ENCODE peak calls at places on chromosomes 3 and 15, in ten cellular contexts. A is fibroblast of lung, U is neuronal stem cell, X is astrocyte, G is SK-N-SH, Q is H9, P is PC-3, H is neural progenitor cell, E is GM12878, R is GM23248. T is an unnamed sample.

GRCh38 chr3:111737056-111737711 is 121.9 kb upstream of the PHLDB2 start:
- DNase-seq in R (no peak), U (no peak), G (no peak), E (no peak), H (no peak), A (no peak), Q (no peak), X (no peak), P (no peak), T (no peak)

GRCh38 chr3:4979401-4980228 is at the start of gene BHLHE40:
- DNase-seq in H (peak), E (no peak), Q (no peak), R (no peak), A (no peak), G (peak), X (no peak), P (no peak), U (no peak), T (no peak)

GRCh38 chr3:83523470-83524073 is 1435.2 kb upstream of the CADM2 start:
- DNase-seq in R (peak), U (peak), H (peak), A (peak), X (peak), Q (peak), E (peak), P (peak), G (peak), T (peak)

GRCh38 chr3:196599734-196600128 is 31.3 kb downstream of the FBXO45 start:
- DNase-seq in E (no peak), A (peak), H (no peak), R (no peak), Q (no peak), X (no peak), P (peak), G (no peak), U (no peak), T (no peak)

GRCh38 chr15:67023517-67024321 is 41.7 kb upstream of the SMAD3 start:
- DNase-seq in H (no peak), Q (no peak), U (no peak), G (no peak), E (no peak), X (no peak), A (no peak), R (no peak), P (peak), T (no peak)

GRCh38 chr3:154971771-154972326 is 108.3 kb upstream of the MME start:
- DNase-seq in A (peak), P (peak), Q (no peak), G (no peak), E (no peak), R (peak), X (peak), H (no peak), U (no peak), T (no peak)

GRCh38 chr15:32029862-32030781 is at the start of gene CHRNA7:
- DNase-seq in G (peak), U (peak), Q (peak), X (peak), P (peak), R (peak), E (no peak), A (peak), H (peak), T (peak)

GRCh38 chr15:77148191-77148590 is 77.3 kb upstream of the TSPAN3 start:
- DNase-seq in P (no peak), X (no peak), G (no peak), R (no peak), A (no peak), U (no peak), H (no peak), Q (no peak), E (no peak), T (no peak)

GRCh38 chr15:101024709-101025108 is 105.6 kb downstream of the LRRK1 start:
- DNase-seq in G (no peak), Q (peak), A (no peak), E (no peak), X (no peak), P (no peak), H (no peak), R (no peak), U (no peak), T (no peak)

GRCh38 chr15:35281515-35281914 is 196.4 kb upstream of the NANOGP8 start:
- DNase-seq in E (no peak), A (peak), Q (no peak), H (no peak), X (peak), G (no peak), P (peak), U (no peak), R (peak), T (no peak)

GRCh38 chr3:154427685-154428291 is 2.2 kb downstream of the GPR149 start:
- DNase-seq in X (no peak), P (no peak), H (peak), R (no peak), U (peak), G (peak), A (no peak), E (no peak), Q (peak), T (no peak)

GRCh38 chr15:43239732-43240491 is 19.1 kb upstream of the EPB42 start:
- DNase-seq in G (no peak), X (peak), U (no peak), E (no peak), R (no peak), H (no peak), P (peak), Q (no peak), A (peak), T (peak)

GRCh38 chr3:195113536-195113935 is 157.4 kb downstream of the XXYLT1 start:
- DNase-seq in G (no peak), H (no peak), R (no peak), X (no peak), P (no peak), A (no peak), U (no peak), Q (no peak), E (no peak), T (no peak)

GRCh38 chr3:135145581-135145980 is 350.5 kb downstream of the EPHB1 start:
- DNase-seq in X (no peak), E (no peak), Q (no peak), U (no peak), R (peak), H (no peak), G (no peak), A (no peak), P (no peak), T (no peak)

GRCh38 chr15:25787855-25788521 is 75.1 kb downstream of the ATP10A start:
- DNase-seq in P (peak), X (peak), E (no peak), Q (no peak), U (no peak), A (peak), G (no peak), H (no peak), R (peak), T (peak)

GRCh38 chr3:14406762-14407161 is 4.4 kb downstream of the SLC6A6 start:
- DNase-seq in P (no peak), Q (no peak), G (no peak), E (no peak), X (no peak), H (no peak), U (no peak), A (no peak), R (no peak), T (no peak)

GRCh38 chr15:40118473-40118872 is 9.8 kb upstream of the BMF start:
- DNase-seq in R (no peak), G (no peak), X (peak), Q (no peak), E (no peak), U (no peak), H (no peak), A (peak), P (peak), T (no peak)

GRCh38 chr3:52532838-52533622 is 627 bp downstream of the NT5DC2 start:
- DNase-seq in R (peak), X (no peak), U (peak), E (no peak), Q (peak), P (peak), A (peak), G (peak), H (peak), T (no peak)

GRCh38 chr15:73844356-73844755 is 29.0 kb upstream of the TBC1D21 start:
- DNase-seq in R (peak), H (no peak), U (no peak), P (no peak), G (no peak), A (peak), Q (peak), E (no peak), X (peak), T (no peak)

GRCh38 chr15:98865397-98866339 is 141.9 kb downstream of the PGPEP1L start:
- DNase-seq in R (no peak), A (peak), E (no peak), P (peak), H (no peak), Q (peak), X (peak), U (no peak), G (peak), T (peak)

GRCh38 chr3:157502916-157503620 is at the start of gene VEPH1:
- DNase-seq in P (no peak), A (peak), R (no peak), Q (peak), E (no peak), X (peak), H (peak), G (peak), U (peak), T (no peak)

GRCh38 chr3:108381531-108381930 is 85.2 kb downstream of the HHLA2 start:
- DNase-seq in P (no peak), U (no peak), R (no peak), Q (no peak), H (no peak), E (no peak), G (peak), A (no peak), X (no peak), T (no peak)

GRCh38 chr15:28101983-28102441 is 2.9 kb upstream of the OCA2 start:
- DNase-seq in P (no peak), H (no peak), Q (peak), G (no peak), E (no peak), R (no peak), A (no peak), U (no peak), X (no peak), T (no peak)

GRCh38 chr3:13700362-13700761 is 151.4 kb downstream of the FBLN2 start:
- DNase-seq in R (no peak), U (no peak), E (no peak), H (peak), G (no peak), Q (peak), P (no peak), A (no peak), X (no peak), T (no peak)

GRCh38 chr3:195025881-195026200 is 245.1 kb downstream of the XXYLT1 start:
- DNase-seq in H (no peak), R (no peak), G (no peak), Q (no peak), U (no peak), P (no peak), A (no peak), X (no peak), E (no peak), T (no peak)

GRCh38 chr3:147372525-147373027 is 33.8 kb downstream of the ZIC4 start:
- DNase-seq in P (no peak), A (no peak), G (no peak), X (no peak), Q (no peak), E (no peak), U (no peak), H (no peak), R (no peak), T (no peak)

DNA sequence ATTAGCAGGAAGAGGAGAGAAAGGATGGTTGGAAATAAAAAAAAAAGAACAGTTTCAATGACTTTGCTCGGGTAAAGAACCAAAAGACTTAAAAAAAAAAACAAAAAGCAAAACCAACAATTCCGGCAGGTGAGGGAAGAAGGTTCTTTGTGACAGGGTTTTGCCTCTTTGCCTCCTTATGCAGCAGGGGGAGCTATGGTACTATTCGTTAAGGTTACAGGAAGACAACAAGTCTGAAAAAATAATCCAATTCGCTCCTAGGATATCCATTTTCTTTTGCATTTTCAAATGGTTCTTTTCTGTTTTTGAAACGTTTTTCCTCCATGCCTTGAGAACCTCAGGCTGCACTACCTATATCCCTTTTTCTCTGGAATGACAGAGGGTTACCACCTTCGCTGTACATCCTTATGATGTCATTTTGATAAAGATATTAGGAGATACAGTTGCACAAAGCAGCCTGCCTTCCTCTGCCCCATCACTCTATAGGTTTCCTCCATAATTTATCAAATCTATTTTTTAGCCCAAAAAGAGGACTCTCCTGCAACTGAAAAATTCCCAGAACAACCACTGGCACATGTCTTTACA is 55.0 kb downstream of the CFAP20DC start:
- DNase-seq in P (peak), G (peak), Q (peak), X (peak), A (peak), U (peak), H (peak), E (peak), R (peak), T (peak)
- H3K9ac ChIP-seq in P (no peak), G (no peak), Q (no peak), X (no peak), A (no peak), U (no peak), H (no peak), E (no peak), R (peak), T (no peak)

DNA sequence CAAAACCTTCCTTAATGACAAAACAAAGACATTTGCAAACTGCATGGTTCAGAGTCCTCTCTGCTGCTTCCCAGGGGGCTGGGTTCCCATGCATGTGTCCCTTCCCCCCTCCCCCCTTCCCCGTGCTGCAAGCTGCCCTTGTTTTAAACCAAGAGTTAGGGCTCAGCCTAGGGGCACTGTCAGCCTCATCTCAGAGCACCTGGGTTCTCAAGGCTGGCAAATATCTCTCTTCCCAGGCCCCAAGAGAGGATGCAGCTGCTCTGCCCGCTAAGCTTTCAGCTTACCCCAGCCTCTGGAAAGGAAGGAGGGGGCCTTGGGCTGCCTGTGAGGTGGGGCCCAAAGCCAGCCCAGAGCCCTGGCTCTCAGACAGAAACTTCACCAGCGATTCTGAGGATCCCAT is 67.5 kb upstream of the WNT5A start:
- DNase-seq in E (no peak), Q (peak), X (no peak), A (no peak), P (no peak), H (peak), R (no peak), G (no peak), U (no peak), T (no peak)
- H3K9ac ChIP-seq in E (no peak), Q (no peak), X (no peak), A (no peak), P (no peak), H (no peak), R (no peak), G (no peak), U (no peak), T (no peak)

GRCh38 chr3:171879472-171879871 is 36.3 kb downstream of the TMEM212 start:
- DNase-seq in Q (no peak), E (no peak), A (no peak), R (no peak), H (no peak), X (no peak), G (no peak), P (no peak), U (no peak), T (peak)
- H3K9ac ChIP-seq in Q (no peak), E (no peak), A (no peak), R (no peak), H (no peak), X (no peak), G (no peak), P (no peak), U (no peak), T (no peak)

GRCh38 chr3:167733961-167734497 is 663 bp downstream of the PDCD10 start:
- DNase-seq in G (no peak), X (no peak), E (no peak), H (peak), A (peak), R (peak), Q (no peak), U (no peak), P (peak), T (peak)

GRCh38 chr3:167729591-167729990 is 5.1 kb downstream of the PDCD10 start:
- DNase-seq in G (no peak), X (no peak), Q (no peak), R (peak), P (no peak), H (no peak), E (no peak), A (no peak), U (no peak), T (no peak)

GRCh38 chr3:167734498-167735232 is at the start of gene PDCD10:
- DNase-seq in Q (peak), X (peak), P (peak), A (peak), G (peak), H (peak), R (peak), E (peak), U (peak), T (peak)

GRCh38 chr3:167731393-167731792 is 3.3 kb downstream of the PDCD10 start:
- DNase-seq in Q (no peak), R (no peak), P (no peak), G (no peak), H (no peak), E (no peak), X (no peak), A (no peak), U (no peak), T (no peak)

GRCh38 chr3:167732313-167733065 is 2.2 kb downstream of the PDCD10 start:
- DNase-seq in U (no peak), A (no peak), P (peak), X (no peak), G (no peak), E (no peak), Q (no peak), H (no peak), R (peak), T (no peak)
- H3K9ac ChIP-seq in U (no peak), A (no peak), P (no peak), X (no peak), G (no peak), E (no peak), Q (no peak), H (no peak), R (peak), T (no peak)

GRCh38 chr3:105862217-105862616 is 6.6 kb downstream of the CBLB start:
- DNase-seq in E (peak), X (no peak), R (no peak), P (no peak), G (no peak), A (no peak), H (no peak), U (no peak), Q (no peak), T (no peak)
- H3K9ac ChIP-seq in E (no peak), X (no peak), R (no peak), P (no peak), G (no peak), A (no peak), H (no peak), U (no peak), Q (no peak), T (no peak)